ENCODE peak calls at places on chromosomes 6 and 20, in seven cellular contexts. S, U, L, O, Y, Z and F are unnamed samples.

GRCh38 chr20:35669221-35669620 is 4.5 kb upstream of the CPNE1 start:
- DNase-seq in S (no peak), U (no peak), L (no peak), O (no peak), Y (no peak), Z (no peak), F (no peak)

GRCh38 chr6:44234101-44235090 is 11.0 kb downstream of the SLC29A1 start:
- DNase-seq in S (peak), U (peak), L (peak), O (peak), Y (peak), Z (no peak), F (no peak)

GRCh38 chr6:166664135-166664534 is 37.1 kb upstream of the RPS6KA2 start:
- DNase-seq in S (no peak), U (no peak), L (no peak), O (no peak), Y (no peak), Z (no peak), F (no peak)

GRCh38 chr6:44264154-44265002 is 973 bp downstream of the NFKBIE start:
- DNase-seq in S (peak), U (no peak), L (peak), O (no peak), Y (no peak), Z (no peak), F (no peak)

GRCh38 chr6:15423286-15423957 is 177.6 kb downstream of the JARID2 start:
- DNase-seq in S (peak), U (peak), L (no peak), O (no peak), Y (no peak), Z (no peak), F (no peak)

GRCh38 chr20:63802469-63803240 is 28.4 kb downstream of the ZBTB46 start:
- DNase-seq in S (peak), U (no peak), L (no peak), O (no peak), Y (no peak), Z (no peak), F (no peak)

GRCh38 chr6:2133718-2134310 is 111.6 kb downstream of the GMDS start:
- DNase-seq in S (no peak), U (no peak), L (no peak), O (no peak), Y (no peak), Z (no peak), F (no peak)

GRCh38 chr6:135520781-135521180 is 23.2 kb upstream of the AHI1 start:
- DNase-seq in S (no peak), U (peak), L (no peak), O (no peak), Y (no peak), Z (no peak), F (no peak)

GRCh38 chr6:135281907-135282306 is 100.8 kb downstream of the MYB start:
- DNase-seq in S (peak), U (no peak), L (no peak), O (no peak), Y (no peak), Z (no peak), F (no peak)

GRCh38 chr20:910840-911770 is 5.0 kb downstream of the ANGPT4 start:
- DNase-seq in S (peak), U (peak), L (no peak), O (no peak), Y (no peak), Z (no peak), F (no peak)

GRCh38 chr6:111585969-111586315 is 19.7 kb downstream of the TRAF3IP2 start:
- DNase-seq in S (no peak), U (no peak), L (no peak), O (no peak), Y (no peak), Z (no peak), F (no peak)

GRCh38 chr6:155123520-155123919 is 128.4 kb downstream of the TIAM2 start:
- DNase-seq in S (no peak), U (no peak), L (no peak), O (no peak), Y (no peak), Z (no peak), F (no peak)

GRCh38 chr6:137323860-137324259 is 104.7 kb upstream of the IFNGR1 start:
- DNase-seq in S (peak), U (peak), L (no peak), O (no peak), Y (no peak), Z (no peak), F (no peak)

GRCh38 chr6:27553123-27553904 is 80.4 kb upstream of the ZNF184 start:
- DNase-seq in S (no peak), U (peak), L (no peak), O (no peak), Y (no peak), Z (no peak), F (no peak)

GRCh38 chr20:37095108-37095608 is 639 bp downstream of the RBL1 start:
- DNase-seq in S (peak), U (no peak), L (no peak), O (peak), Y (no peak), Z (peak), F (no peak)

GRCh38 chr20:32749914-32750637 is 6.8 kb upstream of the COMMD7 start:
- DNase-seq in S (no peak), U (no peak), L (no peak), O (no peak), Y (no peak), Z (no peak), F (no peak)

GRCh38 chr6:88459224-88459623 is 293.1 kb upstream of the CNR1 start:
- DNase-seq in S (no peak), U (no peak), L (no peak), O (no peak), Y (no peak), Z (no peak), F (no peak)

GRCh38 chr20:2261105-2261504 is 34.7 kb upstream of the TGM3 start:
- DNase-seq in S (no peak), U (peak), L (peak), O (no peak), Y (no peak), Z (no peak), F (no peak)